ENCODE peak calls at places on chromosomes 12 and 14, in six cellular contexts. H is GM23248, O is neural progenitor cell, Z is PC-3, T is HCT116, N is OCI-LY7. V is an unnamed sample.

GRCh38 chr12:88273450-88273849 is 131.3 kb downstream of the TMTC3 start:
- DNase-seq in T (no peak), N (no peak), Z (no peak), H (no peak), O (no peak), V (no peak)

GRCh38 chr14:93943930-93944329 is 16.8 kb downstream of the FAM181A start:
- DNase-seq in H (no peak), Z (no peak), N (no peak), T (no peak), O (no peak), V (no peak)

GRCh38 chr12:481422-481821 is 21.7 kb downstream of the B4GALNT3 start:
- DNase-seq in H (peak), N (no peak), O (no peak), T (no peak), Z (no peak), V (no peak)

GRCh38 chr12:76270657-76271358 is 77.4 kb downstream of the BBS10 start:
- DNase-seq in N (no peak), Z (no peak), H (no peak), O (no peak), T (no peak), V (no peak)

GRCh38 chr12:120849765-120850164 is 54.4 kb downstream of the SPPL3 start:
- DNase-seq in N (no peak), T (no peak), Z (peak), O (no peak), H (peak), V (no peak)

GRCh38 chr14:100421756-100422470 is 98.8 kb downstream of the SLC25A47 start:
- DNase-seq in T (no peak), H (no peak), N (no peak), Z (no peak), O (no peak), V (peak)

GRCh38 chr12:81809113-81809777 is 50.1 kb upstream of the PPFIA2 start:
- DNase-seq in T (no peak), O (no peak), N (no peak), H (no peak), Z (no peak), V (no peak)

GRCh38 chr14:74763803-74764531 is 851 bp downstream of the YLPM1 start:
- DNase-seq in T (no peak), N (peak), Z (peak), H (peak), O (peak), V (peak)

GRCh38 chr12:112005419-112006395 is 7.3 kb downstream of the TMEM116 start:
- DNase-seq in N (no peak), O (peak), Z (peak), H (peak), T (peak), V (no peak)

GRCh38 chr12:98799411-98799810 is 154.3 kb downstream of the APAF1 start:
- DNase-seq in O (no peak), T (peak), Z (peak), N (no peak), H (no peak), V (no peak)

GRCh38 chr12:12379831-12380730 is 23.2 kb downstream of the BORCS5 start:
- DNase-seq in Z (no peak), O (no peak), H (peak), N (no peak), T (no peak), V (no peak)

GRCh38 chr12:31849090-31849687 is 110.0 kb upstream of the RESF1 start:
- DNase-seq in Z (peak), O (peak), N (peak), T (peak), H (no peak), V (no peak)

GRCh38 chr14:55005071-55005470 is 21.8 kb downstream of the WDHD1 start:
- DNase-seq in T (no peak), O (no peak), Z (no peak), H (peak), N (no peak), V (no peak)

GRCh38 chr12:7161327-7161726 is 28.2 kb upstream of the PEX5 start:
- DNase-seq in Z (no peak), O (no peak), N (no peak), T (no peak), H (no peak), V (no peak)

GRCh38 chr14:99413172-99413571 is 67.5 kb downstream of the SETD3 start:
- DNase-seq in T (no peak), H (no peak), O (no peak), N (no peak), Z (no peak), V (no peak)

GRCh38 chr12:52769354-52769753 is 7.8 kb downstream of the KRT76 start:
- DNase-seq in T (no peak), Z (peak), O (no peak), H (no peak), N (no peak), V (no peak)

GRCh38 chr12:115017346-115017745 is 333.4 kb upstream of the TBX3 start:
- DNase-seq in N (no peak), H (no peak), T (no peak), O (no peak), Z (no peak), V (no peak)

GRCh38 chr14:92963301-92964123 is 40.6 kb downstream of the CHGA start:
- DNase-seq in O (peak), N (no peak), T (no peak), Z (no peak), H (no peak), V (no peak)

GRCh38 chr12:46131729-46132128 is 137.1 kb downstream of the SLC38A1 start:
- DNase-seq in H (peak), N (peak), T (peak), Z (peak), O (peak), V (no peak)

GRCh38 chr12:8026282-8026637 is 6.3 kb upstream of the FOXJ2 start:
- DNase-seq in N (no peak), T (no peak), O (no peak), H (peak), Z (no peak), V (no peak)

GRCh38 chr12:106140223-106140986 is 1.7 kb upstream of the NUAK1 start:
- DNase-seq in N (no peak), Z (no peak), H (no peak), O (peak), T (no peak), V (no peak)

GRCh38 chr14:100072783-100073346 is 7.6 kb downstream of the EVL start:
- DNase-seq in O (no peak), N (peak), T (peak), H (no peak), Z (peak), V (no peak)

GRCh38 chr12:123532808-123533649 is 490 bp downstream of the RILPL1 start:
- DNase-seq in H (peak), T (no peak), N (peak), Z (peak), O (peak), V (no peak)

GRCh38 chr12:80176706-80177105 is 77.4 kb downstream of the OTOGL start:
- DNase-seq in O (no peak), N (no peak), H (no peak), Z (no peak), T (no peak), V (no peak)

GRCh38 chr12:80173465-80173864 is 74.1 kb downstream of the OTOGL start:
- DNase-seq in N (no peak), O (no peak), H (no peak), T (no peak), Z (no peak), V (no peak)

GRCh38 chr12:80178846-80179245 is 79.5 kb downstream of the OTOGL start:
- DNase-seq in T (no peak), H (no peak), Z (no peak), O (no peak), N (no peak), V (no peak)

GRCh38 chr12:80170915-80171314 is 71.6 kb downstream of the OTOGL start:
- DNase-seq in Z (peak), H (no peak), T (no peak), N (no peak), O (no peak), V (no peak)

GRCh38 chr12:80175307-80175930 is 76.1 kb downstream of the OTOGL start:
- DNase-seq in H (peak), T (no peak), Z (peak), O (no peak), N (no peak), V (no peak)
- TF ChIP-seq EZH2phosphoT487 in H (no peak), T (no peak), Z (no peak), O (no peak), N (no peak), V (no peak)

DNA sequence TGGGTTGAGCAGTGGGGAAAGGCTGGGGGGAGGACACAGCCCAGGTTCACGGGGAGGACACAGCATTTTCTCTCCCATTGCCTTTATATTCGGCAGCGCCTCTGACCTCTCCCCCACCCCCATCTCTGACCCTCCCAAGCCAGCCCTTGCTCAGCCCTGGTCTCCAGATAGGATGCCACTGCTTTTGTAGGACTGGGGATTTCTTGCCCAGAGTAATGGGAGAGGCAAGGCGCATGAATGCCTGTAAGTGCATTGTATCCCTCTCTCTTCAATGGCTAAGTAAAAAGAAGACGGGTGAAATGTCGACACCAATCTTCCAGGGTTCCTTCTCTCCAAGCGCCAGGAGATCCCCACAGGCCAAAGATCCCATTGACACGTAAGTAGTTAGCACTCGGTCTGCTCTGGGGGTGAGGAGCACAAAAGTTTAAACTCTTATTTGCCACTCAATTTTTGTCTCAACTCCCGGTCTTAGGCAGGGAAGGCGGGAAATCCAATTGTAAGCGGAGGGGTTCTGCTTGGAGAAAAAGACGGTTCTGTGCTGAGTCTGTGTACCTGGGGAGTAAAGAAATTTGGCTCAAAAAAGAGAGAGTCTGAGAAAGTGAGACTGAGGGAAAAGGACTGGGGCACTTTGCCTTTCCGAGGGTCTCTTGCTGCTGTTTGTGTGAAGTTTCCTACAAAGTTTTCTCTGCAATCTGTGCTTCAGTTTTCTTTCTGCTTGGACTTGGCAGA is 4.7 kb downstream of the HOXC4 start:
- DNase-seq in N (no peak), Z (no peak), H (no peak), O (no peak), T (no peak), V (no peak)
- TF ChIP-seq EZH2phosphoT487 in N (no peak), Z (no peak), H (no peak), O (no peak), T (no peak), V (no peak)

GRCh38 chr14:20986811-20987210 is 3.0 kb upstream of the METTL17 start:
- DNase-seq in N (no peak), T (peak), Z (peak), H (peak), O (no peak), V (no peak)
- TF ChIP-seq EZH2phosphoT487 in N (no peak), T (no peak), Z (no peak), H (no peak), O (no peak), V (no peak)

GRCh38 chr14:73231874-73232851 is 5.1 kb upstream of the PAPLN start:
- DNase-seq in N (peak), H (peak), Z (peak), O (peak), T (no peak), V (peak)
- TF ChIP-seq EZH2phosphoT487 in N (no peak), H (no peak), Z (no peak), O (no peak), T (no peak), V (no peak)

DNA sequence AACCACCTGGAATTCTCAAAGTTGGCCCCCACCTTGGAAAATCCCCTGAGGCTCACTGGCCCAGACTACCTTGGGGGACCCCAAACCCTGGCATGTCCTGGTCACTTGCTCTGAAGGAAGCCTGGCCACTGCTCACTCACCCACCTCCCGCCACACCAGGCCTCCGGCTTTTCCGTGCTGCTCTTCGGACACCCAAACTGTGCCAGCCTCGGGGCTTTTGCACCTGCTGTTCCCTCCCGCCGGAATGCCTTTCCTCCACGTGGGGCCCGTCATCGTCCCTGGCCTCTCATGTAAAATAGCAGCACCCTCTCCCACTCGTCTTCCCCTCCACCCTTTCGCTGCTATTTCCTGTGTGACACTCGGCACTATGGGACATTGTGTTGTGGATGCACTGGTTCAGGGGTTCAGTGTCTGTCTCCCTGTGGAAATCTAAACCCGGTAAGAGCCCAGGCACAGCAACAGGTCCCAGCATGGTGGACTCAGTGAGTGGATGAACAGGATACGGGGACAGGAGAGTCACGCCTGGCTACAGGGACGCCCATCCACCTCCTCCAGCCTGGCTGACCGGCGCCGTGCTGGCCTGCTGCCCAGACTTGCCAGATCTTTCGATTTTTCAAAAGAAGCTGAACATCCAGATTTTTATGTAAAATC is 87.4 kb upstream of the NCOR2 start:
- DNase-seq in N (no peak), T (no peak), O (no peak), H (peak), Z (no peak), V (peak)
- TF ChIP-seq EZH2phosphoT487 in N (no peak), T (no peak), O (no peak), H (no peak), Z (no peak), V (no peak)

V was measured in SK-N-SH.